ENCODE peak calls at places on chromosomes 1 and 21, in seven cellular contexts. S, K, N, B, T, Y and D are unnamed samples.

GRCh38 chr21:31397515-31397926 is 53.5 kb upstream of the TIAM1 start:
- DNase-seq in S (no peak), K (no peak), N (no peak), B (no peak), T (no peak), Y (no peak), D (peak; percentile 51)

GRCh38 chr21:44702973-44703730 is 6.2 kb downstream of the KRTAP10-12 start:
- DNase-seq in S (peak; percentile 55), K (no peak), N (no peak), B (no peak), T (no peak), Y (no peak), D (peak; percentile 18)

GRCh38 chr1:45669859-45670655 is 16.3 kb downstream of the GPBP1L1 start:
- DNase-seq in S (no peak), K (no peak), N (no peak), B (no peak), T (no peak), Y (no peak), D (no peak)

GRCh38 chr1:98104285-98104684 is 183.5 kb upstream of the DPYD start:
- DNase-seq in S (no peak), K (no peak), N (no peak), B (no peak), T (no peak), Y (no peak), D (no peak)

GRCh38 chr21:42080788-42081083 is 9.6 kb downstream of the UMODL1 start:
- DNase-seq in S (no peak), K (no peak), N (no peak), B (no peak), T (no peak), Y (no peak), D (no peak)

GRCh38 chr1:149978547-149979023 is 31.9 kb downstream of the OTUD7B start:
- DNase-seq in S (peak; percentile 86), K (peak; percentile 13), N (no peak), B (no peak), T (no peak), Y (no peak), D (no peak)

GRCh38 chr1:220528049-220528678 is at the start of gene MARK1:
- DNase-seq in S (no peak), K (peak; percentile 8), N (no peak), B (no peak), T (no peak), Y (no peak), D (peak; percentile 88)

GRCh38 chr21:35226302-35226701 is 177.2 kb upstream of the RUNX1 start:
- DNase-seq in S (peak; percentile 24), K (no peak), N (no peak), B (no peak), T (no peak), Y (no peak), D (no peak)

GRCh38 chr1:234955107-234955731 is 173.4 kb downstream of the TOMM20 start:
- DNase-seq in S (no peak), K (peak; percentile 62), N (no peak), B (no peak), T (no peak), Y (no peak), D (no peak)

GRCh38 chr21:23639726-23640125 is 1967.6 kb downstream of the MRPL39 start:
- DNase-seq in S (no peak), K (no peak), N (no peak), B (no peak), T (no peak), Y (no peak), D (no peak)

GRCh38 chr21:32061755-32062154 is 188.9 kb downstream of the HUNK start:
- DNase-seq in S (no peak), K (no peak), N (no peak), B (no peak), T (no peak), Y (no peak), D (no peak)

GRCh38 chr1:45769261-45769932 is 18.9 kb upstream of the IPP start:
- DNase-seq in S (no peak), K (peak; percentile 68), N (no peak), B (no peak), T (no peak), Y (no peak), D (no peak)

GRCh38 chr1:14970115-14970798 is 183.3 kb upstream of the TMEM51 start:
- DNase-seq in S (peak; percentile 72), K (peak; percentile 91), N (peak; percentile 76), B (no peak), T (no peak), Y (peak; percentile 18), D (peak; percentile 69)

GRCh38 chr1:155983191-155984023 is 5.1 kb upstream of the ARHGEF2 start:
- DNase-seq in S (peak; percentile 44), K (peak; percentile 65), N (peak; percentile 77), B (no peak), T (no peak), Y (peak; percentile 98), D (no peak)

GRCh38 chr1:110647254-110647891 is 27.4 kb downstream of the KCNA3 start:
- DNase-seq in S (no peak), K (no peak), N (no peak), B (no peak), T (no peak), Y (no peak), D (no peak)

GRCh38 chr1:33337994-33338494 is 17.1 kb upstream of the A3GALT2 start:
- DNase-seq in S (peak; percentile 52), K (no peak), N (no peak), B (no peak), T (no peak), Y (no peak), D (no peak)

GRCh38 chr21:33406493-33406892 is 3.3 kb downstream of the IFNGR2 start:
- DNase-seq in S (no peak), K (no peak), N (no peak), B (no peak), T (no peak), Y (no peak), D (no peak)

GRCh38 chr1:92949937-92950817 is 11.1 kb downstream of the DIPK1A start:
- DNase-seq in S (no peak), K (no peak), N (no peak), B (no peak), T (no peak), Y (no peak), D (no peak)
- TF ChIP-seq SIN3A in S (no peak), K (no peak), N (no peak), B (no peak), T (no peak), Y (no peak), D (no peak)

GRCh38 chr1:16151200-16151708 is 4.6 kb downstream of the EPHA2 start:
- DNase-seq in S (no peak), K (peak; percentile 65), N (no peak), B (no peak), T (no peak), Y (no peak), D (peak; percentile 59)
- TF ChIP-seq SIN3A in S (no peak), K (no peak), N (no peak), B (no peak), T (no peak), Y (peak; percentile 21), D (no peak)

GRCh38 chr1:180720753-180721152 is 88.9 kb downstream of the XPR1 start:
- DNase-seq in S (no peak), K (peak; percentile 6), N (no peak), B (no peak), T (no peak), Y (no peak), D (no peak)
- TF ChIP-seq SIN3A in S (no peak), K (no peak), N (no peak), B (no peak), T (no peak), Y (no peak), D (no peak)

DNA sequence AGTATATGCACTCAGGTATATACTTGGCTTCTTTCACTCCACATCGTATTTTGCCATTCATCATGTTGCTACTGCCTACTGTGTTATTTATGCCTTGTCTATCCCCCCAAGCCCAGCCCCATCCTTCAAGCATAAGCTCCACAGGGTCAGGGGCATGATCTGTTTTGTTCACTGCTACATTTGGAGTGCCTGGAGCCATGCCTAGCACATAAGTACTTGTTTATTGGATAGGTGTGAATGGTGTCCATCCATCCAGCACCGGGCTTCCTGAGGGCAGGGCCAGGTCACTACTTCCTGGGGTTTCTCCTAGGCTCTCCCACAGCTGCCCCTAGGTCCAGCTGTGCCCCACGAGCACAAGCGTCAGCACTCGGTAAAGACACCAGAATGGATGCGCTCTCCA is 289.0 kb upstream of the VAMP3 start:
- DNase-seq in S (no peak), K (no peak), N (no peak), B (no peak), T (no peak), Y (no peak), D (no peak)
- TF ChIP-seq SIN3A in S (no peak), K (no peak), N (no peak), B (no peak), T (no peak), Y (no peak), D (no peak)

GRCh38 chr1:152622803-152623202 is at the start of gene LCE3A:
- DNase-seq in S (no peak), K (no peak), N (no peak), B (no peak), T (no peak), Y (no peak), D (no peak)
- TF ChIP-seq SIN3A in S (no peak), K (no peak), N (no peak), B (no peak), T (no peak), Y (no peak), D (no peak)

GRCh38 chr1:151145158-151146071 is 1.0 kb downstream of the SEMA6C start:
- DNase-seq in S (no peak), K (no peak), N (no peak), B (no peak), T (no peak), Y (no peak), D (peak; percentile 64)
- TF ChIP-seq SIN3A in S (no peak), K (no peak), N (no peak), B (no peak), T (no peak), Y (no peak), D (no peak)

GRCh38 chr1:224213438-224214119 is 30.5 kb downstream of the DEGS1 start:
- DNase-seq in S (no peak), K (peak; percentile 52), N (no peak), B (no peak), T (peak; percentile 44), Y (no peak), D (no peak)
- TF ChIP-seq SIN3A in S (no peak), K (no peak), N (no peak), B (no peak), T (no peak), Y (no peak), D (no peak)

GRCh38 chr1:44031051-44031899 is at the start of gene SLC6A9:
- DNase-seq in S (peak; percentile 31), K (peak; percentile 84), N (no peak), B (no peak), T (peak; percentile 47), Y (no peak), D (peak; percentile 54)
- TF ChIP-seq SIN3A in S (peak; percentile 6), K (no peak), N (no peak), B (no peak), T (no peak), Y (peak; percentile 44), D (no peak)